ENCODE peak calls at places on chromosome 13, in six cellular contexts. S is aorta; T is GM04503; C is stimulated activated CD4-positive, alpha-beta T cell treated with anti-CD3 and anti-CD28 coated beads, TNF-alpha, amount 100 ng/mL, for 4 hours; P is GM12865; E is smooth muscle cell of the brain vasculature. Y is an unnamed sample.
A peak's percentile ranks its signal among the peaks of the same experiment; 100 is the strongest.

GRCh38 chr13:28488376-28489005 is 6.4 kb downstream of the FLT1 start:
- DNase-seq in S (no peak), T (no peak), C (no peak), P (peak; percentile 8), E (no peak), Y (no peak)

GRCh38 chr13:36681894-36682624 is 8.2 kb downstream of the SERTM1 start:
- DNase-seq in S (no peak), T (no peak), C (no peak), P (no peak), E (no peak), Y (no peak)

GRCh38 chr13:25114220-25114619 is 18.3 kb downstream of the PABPC3 start:
- DNase-seq in S (peak; percentile 55), T (peak; percentile 21), C (peak; percentile 33), P (peak; percentile 81), E (peak; percentile 54), Y (peak; percentile 34)

GRCh38 chr13:76016799-76017198 is 380.7 kb downstream of the LMO7 start:
- DNase-seq in S (no peak), T (no peak), C (no peak), P (peak; percentile 52), E (no peak), Y (no peak)

GRCh38 chr13:77832339-77833100 is 86.1 kb downstream of the EDNRB start:
- DNase-seq in S (no peak), T (no peak), C (no peak), P (no peak), E (no peak), Y (no peak)

GRCh38 chr13:64459778-64460177 is 2770.4 kb downstream of the PCDH9 start:
- DNase-seq in S (no peak), T (no peak), C (no peak), P (no peak), E (no peak), Y (no peak)

GRCh38 chr13:41456768-41457588 is at the start of gene RGCC:
- DNase-seq in S (peak; percentile 87), T (no peak), C (peak; percentile 96), P (peak; percentile 69), E (no peak), Y (no peak)

GRCh38 chr13:79679334-79679733 is 198.4 kb downstream of the NDFIP2 start:
- DNase-seq in S (peak; percentile 73), T (peak; percentile 12), C (no peak), P (peak; percentile 64), E (peak; percentile 40), Y (peak; percentile 47)

GRCh38 chr13:40109324-40109958 is 454.0 kb downstream of the COG6 start:
- DNase-seq in S (no peak), T (peak; percentile 71), C (no peak), P (no peak), E (peak; percentile 33), Y (peak; percentile 61)

GRCh38 chr13:56869671-56870070 is 271.0 kb upstream of the PRR20A start:
- DNase-seq in S (no peak), T (no peak), C (no peak), P (no peak), E (no peak), Y (no peak)

GRCh38 chr13:101058841-101059240 is 357.5 kb downstream of the NALCN start:
- DNase-seq in S (no peak), T (no peak), C (no peak), P (no peak), E (no peak), Y (no peak)

GRCh38 chr13:33745370-33746324 is 72.3 kb upstream of the RFC3 start:
- DNase-seq in S (no peak), T (no peak), C (no peak), P (peak; percentile 78), E (no peak), Y (no peak)

GRCh38 chr13:70178346-70178745 is 70.1 kb upstream of the KLHL1 start:
- DNase-seq in S (no peak), T (no peak), C (no peak), P (no peak), E (no peak), Y (no peak)

GRCh38 chr13:109196896-109197295 is 567.5 kb downstream of the MYO16 start:
- DNase-seq in S (no peak), T (no peak), C (no peak), P (no peak), E (no peak), Y (no peak)

GRCh38 chr13:112790735-112791641 is 101.2 kb downstream of the ATP11A start:
- DNase-seq in S (no peak), T (no peak), C (no peak), P (no peak), E (no peak), Y (no peak)

GRCh38 chr13:27966641-27967202 is 2.4 kb downstream of the CDX2 start:
- DNase-seq in S (no peak), T (no peak), C (no peak), P (no peak), E (no peak), Y (no peak)

GRCh38 chr13:42064259-42064658 is 15.8 kb downstream of the DGKH start:
- DNase-seq in S (no peak), T (no peak), C (no peak), P (no peak), E (no peak), Y (no peak)

GRCh38 chr13:24709186-24709913 is 29.1 kb downstream of the ATP12A start:
- DNase-seq in S (no peak), T (no peak), C (peak; percentile 14), P (peak; percentile 66), E (no peak), Y (no peak)

GRCh38 chr13:98180092-98180491 is 3.0 kb upstream of the RNF113B start:
- DNase-seq in S (no peak), T (no peak), C (no peak), P (no peak), E (no peak), Y (no peak)

GRCh38 chr13:55999709-56000108 is 1141.0 kb upstream of the PRR20A start:
- DNase-seq in S (no peak), T (no peak), C (no peak), P (no peak), E (no peak), Y (no peak)

GRCh38 chr13:74485757-74486156 is 351.6 kb upstream of the KLF12 start:
- DNase-seq in S (no peak), T (no peak), C (no peak), P (no peak), E (no peak), Y (no peak)

GRCh38 chr13:31627097-31627496 is 112.2 kb upstream of the RXFP2 start:
- DNase-seq in S (no peak), T (no peak), C (no peak), P (no peak), E (no peak), Y (no peak)

GRCh38 chr13:30065181-30065580 is 214.8 kb upstream of the UBL3 start:
- DNase-seq in S (no peak), T (no peak), C (no peak), P (no peak), E (no peak), Y (no peak)

GRCh38 chr13:48730971-48731658 is 77.4 kb downstream of the CYSLTR2 start:
- DNase-seq in S (no peak), T (no peak), C (no peak), P (no peak), E (no peak), Y (no peak)

GRCh38 chr13:112685856-112686255 is 4.0 kb upstream of the ATP11A start:
- DNase-seq in S (no peak), T (no peak), C (no peak), P (no peak), E (no peak), Y (no peak)

GRCh38 chr13:39684531-39685137 is 29.2 kb downstream of the COG6 start:
- DNase-seq in S (no peak), T (no peak), C (no peak), P (peak; percentile 36), E (peak; percentile 6), Y (no peak)

GRCh38 chr13:44801990-44802389 is 187.3 kb downstream of the NUFIP1 start:
- DNase-seq in S (peak; percentile 60), T (peak; percentile 35), C (no peak), P (no peak), E (no peak), Y (no peak)